ENCODE peak calls at places on chromosomes 11 and 22, in seven cellular contexts. S, N, Q, C, M, A and I are unnamed samples.
A peak's percentile ranks its signal among the peaks of the same experiment; 100 is the strongest.

GRCh38 chr11:115325523-115325922 is 178.7 kb downstream of the CADM1 start:
- DNase-seq in S (no peak), N (no peak), Q (no peak), C (no peak), M (no peak), A (no peak), I (no peak)

GRCh38 chr11:84673753-84674152 is 953.4 kb downstream of the DLG2 start:
- DNase-seq in S (no peak), N (no peak), Q (no peak), C (no peak), M (peak; percentile 35), A (no peak), I (no peak)

GRCh38 chr22:47012589-47013365 is 250.3 kb downstream of the TBC1D22A start:
- DNase-seq in S (no peak), N (no peak), Q (no peak), C (no peak), M (peak; percentile 2), A (no peak), I (no peak)

GRCh38 chr11:77113382-77114088 is 10.9 kb downstream of the OMP start:
- DNase-seq in S (no peak), N (no peak), Q (peak; percentile 59), C (peak; percentile 63), M (peak; percentile 50), A (no peak), I (no peak)

GRCh38 chr11:69894126-69895047 is 75.2 kb upstream of the FGF3 start:
- DNase-seq in S (no peak), N (no peak), Q (no peak), C (peak; percentile 55), M (no peak), A (no peak), I (no peak)

GRCh38 chr22:17164392-17165024 is 5.4 kb upstream of the HDHD5 start:
- DNase-seq in S (no peak), N (no peak), Q (no peak), C (peak; percentile 25), M (no peak), A (no peak), I (no peak)

GRCh38 chr11:1486054-1486825 is at the start of gene MOB2:
- DNase-seq in S (no peak), N (peak; percentile 32), Q (no peak), C (no peak), M (peak; percentile 27), A (no peak), I (peak; percentile 58)

GRCh38 chr11:62536301-62536957 is 10.2 kb downstream of the AHNAK start:
- DNase-seq in S (no peak), N (no peak), Q (no peak), C (no peak), M (no peak), A (no peak), I (no peak)

GRCh38 chr11:67407700-67408163 is 3.8 kb downstream of the TBC1D10C start:
- DNase-seq in S (no peak), N (no peak), Q (no peak), C (no peak), M (no peak), A (no peak), I (no peak)

GRCh38 chr22:23065495-23066122 is 4.7 kb upstream of the GNAZ start:
- DNase-seq in S (no peak), N (no peak), Q (no peak), C (no peak), M (no peak), A (no peak), I (no peak)

GRCh38 chr22:28904211-28904808 is 20.9 kb downstream of the ZNRF3 start:
- DNase-seq in S (no peak), N (no peak), Q (no peak), C (no peak), M (no peak), A (no peak), I (no peak)

GRCh38 chr11:115226556-115226955 is 277.7 kb downstream of the CADM1 start:
- DNase-seq in S (no peak), N (no peak), Q (no peak), C (no peak), M (peak; percentile 90), A (no peak), I (no peak)

GRCh38 chr11:113550179-113550578 is 75.0 kb upstream of the DRD2 start:
- DNase-seq in S (no peak), N (no peak), Q (no peak), C (no peak), M (no peak), A (no peak), I (no peak)

GRCh38 chr11:8584096-8584495 is 9.9 kb downstream of the STK33 start:
- DNase-seq in S (no peak), N (no peak), Q (no peak), C (no peak), M (no peak), A (no peak), I (no peak)

GRCh38 chr22:27267145-27267544 is 534.4 kb downstream of the MN1 start:
- DNase-seq in S (no peak), N (no peak), Q (no peak), C (no peak), M (no peak), A (no peak), I (no peak)

GRCh38 chr11:17914957-17915356 is 97.9 kb downstream of the SERGEF start:
- DNase-seq in S (no peak), N (no peak), Q (no peak), C (no peak), M (no peak), A (no peak), I (no peak)

GRCh38 chr11:78551066-78551465 is 23.6 kb downstream of the NARS2 start:
- DNase-seq in S (no peak), N (no peak), Q (no peak), C (no peak), M (no peak), A (no peak), I (no peak)

GRCh38 chr22:22348127-22348814 is 103.7 kb downstream of the VPREB1 start:
- DNase-seq in S (no peak), N (no peak), Q (no peak), C (no peak), M (no peak), A (no peak), I (no peak)

GRCh38 chr22:20316844-20317401 is 2.9 kb downstream of the DGCR6L start:
- DNase-seq in S (no peak), N (no peak), Q (no peak), C (no peak), M (no peak), A (no peak), I (no peak)

GRCh38 chr11:85021066-85021465 is 606.1 kb downstream of the DLG2 start:
- DNase-seq in S (no peak), N (no peak), Q (no peak), C (no peak), M (peak; percentile 13), A (no peak), I (no peak)

GRCh38 chr11:120236169-120237107 is 3.5 kb upstream of the POU2F3 start:
- DNase-seq in S (no peak), N (no peak), Q (no peak), C (no peak), M (peak; percentile 64), A (no peak), I (no peak)

GRCh38 chr11:74937696-74938475 is 11.0 kb downstream of the XRRA1 start:
- DNase-seq in S (no peak), N (no peak), Q (no peak), C (peak; percentile 30), M (peak; percentile 18), A (no peak), I (no peak)

GRCh38 chr11:72781063-72781312 is 12.9 kb downstream of the STARD10 start:
- DNase-seq in S (no peak), N (no peak), Q (no peak), C (no peak), M (no peak), A (no peak), I (no peak)

GRCh38 chr22:30782613-30783012 is 87.9 kb downstream of the OSBP2 start:
- DNase-seq in S (no peak), N (no peak), Q (no peak), C (no peak), M (no peak), A (no peak), I (no peak)

GRCh38 chr11:76551400-76551799 is 106.6 kb downstream of the EMSY start:
- DNase-seq in S (no peak), N (no peak), Q (no peak), C (no peak), M (no peak), A (no peak), I (no peak)

GRCh38 chr11:8268530-8269461 is 5.1 kb upstream of the LMO1 start:
- DNase-seq in S (no peak), N (no peak), Q (no peak), C (no peak), M (no peak), A (no peak), I (no peak)

GRCh38 chr22:19358703-19359553 is 67.4 kb upstream of the CLTCL1 start:
- DNase-seq in S (no peak), N (no peak), Q (no peak), C (no peak), M (no peak), A (no peak), I (no peak)

GRCh38 chr11:128463386-128463829 is 124.0 kb downstream of the ETS1 start:
- DNase-seq in S (no peak), N (no peak), Q (no peak), C (peak; percentile 76), M (peak; percentile 92), A (no peak), I (peak; percentile 69)